ENCODE peak calls at places on chromosomes 2 and 18, in five cellular contexts. R is GM12878, O is K562, A is HepG2, C is H1. P is an unnamed sample.

GRCh38 chr18:45602926-45603325 is 12.3 kb upstream of the SLC14A2 start:
- DNase-seq in R (no peak), O (no peak), A (no peak), C (no peak), P (no peak)

GRCh38 chr2:198546091-198546490 is 741.7 kb downstream of the PLCL1 start:
- DNase-seq in R (no peak), O (no peak), A (peak; percentile 10), C (no peak), P (no peak)

GRCh38 chr2:35538796-35539195 is 816.8 kb upstream of the CRIM1 start:
- DNase-seq in R (no peak), O (no peak), A (no peak), C (no peak), P (no peak)

GRCh38 chr2:150127995-150128394 is 359.5 kb downstream of the RND3 start:
- DNase-seq in R (no peak), O (no peak), A (no peak), C (no peak), P (no peak)

GRCh38 chr2:23510471-23510870 is 125.5 kb downstream of the KLHL29 start:
- DNase-seq in R (no peak), O (no peak), A (no peak), C (no peak), P (no peak)

GRCh38 chr2:88692187-88692586 is 714 bp downstream of the RPIA start:
- DNase-seq in R (no peak), O (peak; percentile 20), A (peak; percentile 32), C (no peak), P (no peak)

GRCh38 chr2:118835739-118836410 is 11.6 kb downstream of the EN1 start:
- DNase-seq in R (no peak), O (no peak), A (no peak), C (no peak), P (no peak)

GRCh38 chr2:241133436-241133820 is 15.8 kb downstream of the PASK start:
- DNase-seq in R (no peak), O (no peak), A (no peak), C (no peak), P (no peak)

GRCh38 chr2:152098798-152099654 is at the start of gene CACNB4:
- DNase-seq in R (no peak), O (no peak), A (no peak), C (peak; percentile 27), P (no peak)

GRCh38 chr18:27653247-27653646 is 468.1 kb upstream of the CHST9 start:
- DNase-seq in R (no peak), O (no peak), A (no peak), C (no peak), P (no peak)

GRCh38 chr2:127069003-127069402 is 38.0 kb downstream of the BIN1 start:
- DNase-seq in R (no peak), O (no peak), A (no peak), C (no peak), P (no peak)

DNA sequence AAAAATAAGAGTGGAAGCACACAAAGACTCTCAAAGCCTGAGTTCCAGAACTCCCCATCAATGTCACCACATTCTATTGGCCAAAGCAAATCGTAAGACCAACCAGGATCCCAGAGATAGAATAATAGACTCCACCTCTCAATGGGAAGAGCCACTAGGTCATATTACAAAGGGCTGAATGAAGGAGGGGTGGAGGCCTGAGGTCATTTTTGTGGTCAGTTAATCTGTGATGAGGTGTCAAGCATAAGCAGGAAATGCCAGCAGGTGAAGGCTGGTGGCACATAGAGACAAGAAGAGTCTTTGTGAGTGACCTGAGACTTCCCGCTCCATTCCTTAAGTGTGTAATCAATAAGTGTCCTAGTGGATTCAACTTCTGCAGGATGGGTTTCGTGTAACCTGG is 144.3 kb downstream of the TFCP2L1 start:
- DNase-seq in R (no peak), O (no peak), A (no peak), C (no peak), P (no peak)
- TF ChIP-seq ZNF274 in R (no peak), O (no peak), A (no peak), C (no peak), P (no peak)

GRCh38 chr2:235049069-235049468 is 97.3 kb downstream of the SH3BP4 start:
- DNase-seq in R (no peak), O (no peak), A (no peak), C (no peak), P (no peak)
- TF ChIP-seq RAD21 in R (no peak), O (no peak), A (no peak), C (no peak), P (no peak)

GRCh38 chr18:41767960-41768359 is 187.1 kb upstream of the PIK3C3 start:
- DNase-seq in R (no peak), O (no peak), A (no peak), C (no peak), P (no peak)
- TF ChIP-seq SP1 in R (no peak), O (no peak), A (no peak), C (no peak), P (no peak)

GRCh38 chr18:54335638-54336173 is 22.0 kb downstream of the STARD6 start:
- DNase-seq in R (no peak), O (no peak), A (no peak), C (no peak), P (no peak)

GRCh38 chr18:54329787-54330186 is 27.9 kb downstream of the STARD6 start:
- DNase-seq in R (no peak), O (no peak), A (no peak), C (no peak), P (no peak)

GRCh38 chr18:54327818-54328217 is 29.8 kb downstream of the STARD6 start:
- DNase-seq in R (no peak), O (no peak), A (no peak), C (no peak), P (no peak)

DNA sequence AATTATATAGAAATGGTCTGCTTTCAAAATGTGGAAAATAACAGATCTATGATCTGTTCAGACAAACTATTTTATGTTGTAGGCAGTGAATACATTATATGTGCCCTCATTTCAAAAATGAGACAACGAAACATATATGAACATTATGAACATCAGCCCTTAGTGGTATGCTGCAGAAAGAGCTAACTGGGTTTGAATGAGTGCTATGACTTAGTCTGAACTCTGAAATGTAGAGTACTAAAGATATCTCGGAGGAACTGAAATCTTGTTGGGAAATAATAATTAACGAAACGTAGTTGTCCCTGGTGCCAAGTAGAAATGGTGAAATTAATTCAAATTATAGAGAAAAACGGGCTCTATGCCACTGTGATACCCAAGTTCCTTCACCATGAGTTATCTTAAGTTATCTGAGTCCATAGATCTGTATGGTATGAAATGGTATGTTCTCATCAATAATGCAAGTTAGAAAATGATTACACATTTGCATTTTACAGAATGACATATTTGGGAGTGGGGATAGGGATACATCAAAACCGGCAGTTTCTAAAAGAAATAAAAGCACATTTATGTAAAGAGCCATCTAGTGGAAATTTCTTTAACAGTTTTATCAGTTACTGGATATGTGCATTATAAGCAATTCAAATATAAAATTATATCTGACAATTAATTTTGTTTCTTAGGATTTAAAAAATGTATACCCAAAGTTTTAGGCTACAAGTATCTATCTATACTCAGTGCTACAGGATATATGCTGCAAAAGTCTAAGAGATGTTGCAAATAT is 26.7 kb downstream of the STARD6 start:
- DNase-seq in R (no peak), O (no peak), A (no peak), C (no peak), P (no peak)
- TF ChIP-seq ZNF274 in R (no peak), O (no peak), A (no peak), C (no peak), P (no peak)

DNA sequence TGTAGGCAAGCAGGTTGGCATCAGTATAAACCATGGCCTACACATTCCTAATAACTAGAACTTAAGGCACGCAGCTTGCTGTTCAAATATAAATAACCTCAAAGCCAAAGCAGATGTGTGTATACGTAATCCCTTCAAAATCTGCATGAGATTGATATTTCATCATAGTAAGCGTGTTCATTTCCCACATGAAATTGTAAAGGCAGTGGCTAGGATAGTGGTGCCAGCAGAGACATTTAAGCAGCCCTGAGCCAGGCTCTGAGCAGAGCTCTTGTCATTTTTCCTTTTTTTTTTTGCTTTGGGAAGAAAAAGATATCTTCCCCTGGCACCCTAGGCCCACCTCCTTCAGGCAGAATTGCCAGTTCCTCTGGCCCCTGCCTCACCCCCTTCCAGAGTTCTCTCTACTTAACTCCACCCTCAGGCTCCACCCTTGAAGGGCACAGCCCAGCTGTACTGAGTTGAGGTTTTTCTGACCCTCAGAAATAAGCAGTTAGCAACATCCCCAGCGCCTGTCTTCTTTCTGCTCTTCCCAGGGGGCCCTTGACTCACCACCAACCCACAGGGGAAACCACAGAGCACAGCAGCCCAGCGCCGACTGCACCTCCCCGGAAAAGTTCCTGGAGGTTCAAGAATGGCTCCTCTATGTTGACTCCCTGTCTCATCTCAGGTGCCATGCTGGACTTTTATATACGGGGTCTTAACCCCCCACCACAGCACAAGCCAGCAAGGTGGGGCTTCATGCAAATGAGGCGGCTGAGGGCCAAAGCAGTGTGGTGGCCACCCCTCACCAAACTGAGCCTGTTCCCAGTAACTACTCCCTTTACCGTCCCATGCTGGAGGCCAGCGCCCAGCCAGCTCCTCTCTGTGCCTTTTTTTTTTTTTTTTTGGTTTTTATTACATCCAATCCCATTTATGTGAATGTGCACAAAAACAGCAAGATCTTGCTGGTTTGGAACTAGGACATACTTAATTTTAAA is 84.7 kb downstream of the EHD3 start:
- DNase-seq in R (peak; percentile 30), O (no peak), A (no peak), C (no peak), P (no peak)
- TF ChIP-seq RAD21 in R (no peak), O (no peak), A (no peak), C (no peak), P (no peak)

GRCh38 chr2:46804794-46805193 is 110.8 kb downstream of the MCFD2 start:
- DNase-seq in R (no peak), O (no peak), A (no peak), C (no peak), P (no peak)
- TF ChIP-seq SP1 in R (no peak), O (no peak), A (no peak), C (no peak), P (no peak)

DNA sequence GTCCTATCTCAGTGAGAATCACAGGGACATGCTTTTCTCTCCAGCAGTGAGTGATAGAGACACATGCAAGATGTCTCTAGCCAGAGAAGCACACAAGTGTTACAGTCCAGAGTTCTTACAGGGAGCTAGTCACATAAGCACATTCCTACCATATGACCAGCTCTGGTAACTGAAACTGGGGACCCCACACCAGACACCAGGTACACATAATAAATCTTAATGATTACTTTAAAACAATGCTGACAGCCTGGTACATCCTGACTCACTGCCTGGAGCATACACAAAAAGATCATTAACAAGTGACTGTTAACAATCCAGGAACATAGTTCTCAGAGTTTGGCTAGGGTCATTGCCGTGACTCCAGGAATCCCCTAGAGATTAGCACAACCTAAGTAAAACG is 53.6 kb downstream of the GALNT1 start:
- DNase-seq in R (no peak), O (no peak), A (peak; percentile 4), C (no peak), P (no peak)
- TF ChIP-seq ZNF274 in R (no peak), O (no peak), A (no peak), C (no peak), P (no peak)